ENCODE peak calls at places on chromosomes 16 and 17, in five cellular contexts. Z, U, Q, P and X are unnamed samples.

GRCh38 chr16:3706253-3707145 is 10.8 kb downstream of the TRAP1 start:
- DNase-seq in Z (no peak), U (no peak), Q (no peak), P (no peak), X (peak; percentile 18)

GRCh38 chr16:89392881-89393730 is 97.3 kb downstream of the ANKRD11 start:
- DNase-seq in Z (no peak), U (no peak), Q (no peak), P (no peak), X (no peak)

GRCh38 chr16:76343761-76344160 is 66.6 kb downstream of the CNTNAP4 start:
- DNase-seq in Z (no peak), U (no peak), Q (no peak), P (no peak), X (no peak)

GRCh38 chr16:69253796-69254426 is 57.2 kb upstream of the VPS4A start:
- DNase-seq in Z (no peak), U (no peak), Q (no peak), P (no peak), X (no peak)

GRCh38 chr17:28335959-28336871 is 654 bp downstream of the TNFAIP1 start:
- DNase-seq in Z (no peak), U (peak; percentile 85), Q (peak; percentile 70), P (peak; percentile 94), X (peak; percentile 77)

GRCh38 chr17:45939398-45939797 is 45.0 kb downstream of the MAPT start:
- DNase-seq in Z (no peak), U (no peak), Q (no peak), P (no peak), X (no peak)

GRCh38 chr16:50210266-50211038 is 55.9 kb upstream of the ADCY7 start:
- DNase-seq in Z (peak; percentile 36), U (peak; percentile 78), Q (peak; percentile 58), P (peak; percentile 87), X (peak; percentile 77)

GRCh38 chr17:40605301-40605700 is 40.0 kb upstream of the CCR7 start:
- DNase-seq in Z (no peak), U (no peak), Q (no peak), P (no peak), X (no peak)

GRCh38 chr17:56897646-56898424 is 16.0 kb downstream of the TRIM25 start:
- DNase-seq in Z (no peak), U (no peak), Q (no peak), P (no peak), X (no peak)

GRCh38 chr16:66959645-66960177 is 1.4 kb upstream of the CES3 start:
- DNase-seq in Z (peak; percentile 20), U (no peak), Q (no peak), P (no peak), X (no peak)

GRCh38 chr16:50198802-50199410 is 45.8 kb downstream of the TENT4B start:
- DNase-seq in Z (no peak), U (no peak), Q (peak; percentile 9), P (no peak), X (no peak)

GRCh38 chr16:47734987-47735594 is 274.0 kb downstream of the PHKB start:
- DNase-seq in Z (no peak), U (no peak), Q (peak; percentile 74), P (no peak), X (peak; percentile 53)

GRCh38 chr17:28407130-28407973 is 1.3 kb upstream of the SLC46A1 start:
- DNase-seq in Z (no peak), U (no peak), Q (no peak), P (no peak), X (no peak)

GRCh38 chr16:82219298-82219697 is 49.3 kb upstream of the MPHOSPH6 start:
- DNase-seq in Z (no peak), U (no peak), Q (no peak), P (no peak), X (no peak)

GRCh38 chr16:48910214-48910613 is 300.2 kb upstream of the N4BP1 start:
- DNase-seq in Z (no peak), U (no peak), Q (no peak), P (no peak), X (no peak)

GRCh38 chr16:48914070-48914469 is 304.1 kb upstream of the N4BP1 start:
- DNase-seq in Z (no peak), U (no peak), Q (no peak), P (no peak), X (no peak)

GRCh38 chr16:48912360-48912759 is 302.4 kb upstream of the N4BP1 start:
- DNase-seq in Z (no peak), U (no peak), Q (peak; percentile 16), P (no peak), X (no peak)

GRCh38 chr16:48913384-48913783 is 303.4 kb upstream of the N4BP1 start:
- DNase-seq in Z (no peak), U (no peak), Q (no peak), P (no peak), X (no peak)

DNA sequence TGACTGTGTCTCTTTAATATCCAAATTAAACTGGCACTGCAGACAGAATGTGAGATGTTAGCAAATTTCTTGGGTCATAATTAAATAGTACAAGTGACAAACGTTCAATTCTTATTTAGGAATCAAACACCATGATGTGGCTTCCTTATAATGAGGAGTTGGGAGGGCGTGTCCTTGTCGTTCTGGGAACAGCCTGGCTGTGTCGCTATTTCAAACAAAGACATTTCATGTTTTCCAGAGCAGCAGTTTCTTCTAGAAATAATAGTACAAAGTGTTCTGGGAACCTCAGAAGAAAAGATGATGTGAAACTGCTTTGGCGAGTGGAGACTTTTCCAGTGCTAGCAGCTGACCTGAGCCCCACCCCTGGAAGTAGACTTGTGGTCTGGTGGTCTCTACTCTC is 301.7 kb upstream of the N4BP1 start:
- DNase-seq in Z (no peak), U (no peak), Q (peak; percentile 26), P (peak; percentile 13), X (no peak)
- TF ChIP-seq CTCF in Z (no peak), U (no peak), Q (peak; percentile 43), P (peak; percentile 44), X (no peak)

GRCh38 chr17:2391597-2392251 is 9.1 kb downstream of the MNT start:
- DNase-seq in Z (no peak), U (no peak), Q (no peak), P (no peak), X (no peak)
- H3K4me1 ChIP-seq in Z (peaks cover 73% of the 10 kb centered on the region), U (peaks cover 36% of the 10 kb centered on the region), Q (peaks cover 32% of the 10 kb centered on the region), P (peaks cover 25% of the 10 kb centered on the region), X (peaks cover 23% of the 10 kb centered on the region)

GRCh38 chr17:29867643-29868181 is 62.3 kb downstream of the SSH2 start:
- DNase-seq in Z (no peak), U (no peak), Q (peak; percentile 3), P (no peak), X (no peak)
- TF ChIP-seq CTCF in Z (no peak), U (peak; percentile 48), Q (peak; percentile 45), P (peak; percentile 23), X (peak; percentile 26)

DNA sequence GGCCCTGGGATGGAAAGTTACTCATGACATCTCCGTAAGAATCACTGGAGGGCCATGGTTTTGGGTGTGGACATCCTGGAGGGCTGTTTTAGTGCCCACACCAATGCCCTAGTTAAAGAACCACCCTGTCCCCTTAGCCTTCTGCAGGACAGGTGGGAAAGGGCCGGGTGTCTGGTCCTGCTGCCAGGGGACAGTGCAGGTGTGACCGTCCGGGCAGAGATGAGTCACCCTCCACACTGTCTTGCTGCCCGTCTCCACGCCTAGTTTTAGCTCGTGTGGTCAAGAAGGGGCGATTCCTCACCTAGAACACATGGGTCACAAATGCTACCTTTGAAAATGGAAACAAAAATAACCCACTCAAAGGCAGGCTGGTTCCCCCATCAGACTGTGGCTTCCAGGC is 17.0 kb downstream of the CEP295NL start:
- DNase-seq in Z (no peak), U (no peak), Q (peak; percentile 45), P (no peak), X (no peak)
- H3K4me1 ChIP-seq in Z (peaks cover 35% of the 10 kb centered on the region), U (peaks cover 47% of the 10 kb centered on the region), Q (peaks cover 42% of the 10 kb centered on the region), P (peaks cover 44% of the 10 kb centered on the region), X (no peaks in the 10 kb centered on the region)

DNA sequence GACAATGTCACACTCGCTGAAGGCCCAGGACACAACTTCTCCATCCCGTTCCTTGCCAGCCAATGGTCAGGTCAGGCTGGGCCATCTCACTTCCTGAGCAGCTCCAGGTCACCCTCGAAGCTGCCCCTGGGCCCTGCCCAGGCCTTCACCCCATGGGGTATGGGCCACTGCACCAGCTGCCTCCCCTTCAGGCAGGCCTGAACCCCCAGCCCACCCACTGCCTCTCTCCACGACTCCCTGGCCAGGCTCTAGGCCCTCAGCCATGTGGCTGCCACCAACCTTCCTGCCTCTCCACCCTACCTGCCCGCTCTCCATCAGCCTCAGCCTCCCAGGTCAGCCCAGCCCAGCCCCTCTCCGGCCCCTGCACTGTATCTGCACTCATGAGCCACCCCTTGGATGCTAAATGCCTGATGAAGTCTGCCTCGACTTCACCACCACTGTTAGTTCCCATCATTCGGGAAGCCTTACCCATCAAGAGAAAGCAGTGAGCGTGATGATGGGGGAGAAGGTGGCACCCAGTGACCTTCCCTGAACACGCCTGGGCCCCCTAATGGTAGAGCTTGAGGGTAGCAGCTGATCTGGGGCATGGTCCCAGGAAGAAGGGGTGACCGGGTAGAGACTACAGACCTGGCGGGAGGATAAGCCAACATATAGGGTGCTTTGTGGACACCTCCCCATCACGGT is 30.9 kb upstream of the C16orf95 start:
- DNase-seq in Z (no peak), U (no peak), Q (no peak), P (no peak), X (no peak)
- TF ChIP-seq CTCF in Z (no peak), U (no peak), Q (peak; percentile 10), P (no peak), X (no peak)

DNA sequence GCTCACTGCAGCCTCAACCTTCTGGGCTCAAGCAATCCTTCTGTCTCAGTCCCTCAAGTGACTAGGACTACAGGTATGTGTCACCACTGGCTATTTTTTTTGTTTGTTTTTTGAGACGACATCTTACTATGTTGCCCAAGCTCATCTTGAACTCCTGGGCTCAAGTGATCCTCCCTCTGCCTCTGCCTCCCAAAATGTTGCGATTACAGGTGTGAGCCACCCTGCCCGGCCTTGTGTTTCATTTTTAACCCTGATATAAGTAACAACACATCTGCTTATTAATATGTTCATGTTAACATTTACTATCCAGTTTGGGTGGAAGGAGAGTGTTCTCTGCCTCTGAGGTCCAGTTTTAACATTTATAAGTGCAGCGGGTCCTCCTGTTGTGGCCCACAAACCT is 3.1 kb downstream of the FAM20A start:
- DNase-seq in Z (no peak), U (no peak), Q (no peak), P (no peak), X (no peak)
- H3K4me1 ChIP-seq in Z (peaks cover 6% of the 10 kb centered on the region), U (peaks cover 5% of the 10 kb centered on the region), Q (peaks cover 4% of the 10 kb centered on the region), P (no peaks in the 10 kb centered on the region), X (no peaks in the 10 kb centered on the region)

GRCh38 chr17:41966453-41967140 is at the start of gene CNP:
- DNase-seq in Z (peak; percentile 80), U (peak; percentile 92), Q (peak; percentile 83), P (peak; percentile 87), X (peak; percentile 94)
- TF ChIP-seq CTCF in Z (no peak), U (no peak), Q (no peak), P (no peak), X (no peak)

DNA sequence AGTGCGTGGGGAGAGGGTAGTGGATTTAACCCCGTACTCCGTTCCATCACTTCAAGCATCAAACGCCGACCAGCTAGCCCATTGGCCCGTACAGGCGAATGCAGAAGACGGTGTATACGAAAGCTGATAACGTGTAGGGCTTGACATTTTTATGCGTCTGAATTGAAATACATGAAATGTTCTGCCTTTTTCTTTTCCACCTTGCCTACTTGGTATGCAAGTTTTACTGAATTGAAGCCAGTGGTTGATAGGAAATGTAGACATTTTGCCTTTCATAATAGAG is 834 bp upstream of the STAT3 start:
- DNase-seq in Z (no peak), U (no peak), Q (no peak), P (no peak), X (no peak)
- H3K4me1 ChIP-seq in Z (peaks cover 34% of the 10 kb centered on the region), U (peaks cover 28% of the 10 kb centered on the region), Q (no peaks in the 10 kb centered on the region), P (peaks cover 6% of the 10 kb centered on the region), X (no peaks in the 10 kb centered on the region)